ENCODE peak calls at places on chromosome 1, in nine cellular contexts. A, D, H, Z, F, G, Q, R and P are unnamed samples.

GRCh38 chr1:12276225-12276624 is 46.4 kb downstream of the VPS13D start:
- DNase-seq in A (peak; percentile 42), D (no peak), H (no peak), Z (peak; percentile 41), F (no peak), G (peak; percentile 51), Q (peak; percentile 67), R (no peak), P (no peak)

GRCh38 chr1:169931795-169932195 is 38.1 kb upstream of the SCYL3 start:
- DNase-seq in A (no peak), D (no peak), H (no peak), Z (no peak), F (no peak), G (peak; percentile 29), Q (no peak), R (no peak), P (no peak)

GRCh38 chr1:178495741-178496409 is 889 bp downstream of the CLEC20A start:
- DNase-seq in A (no peak), D (no peak), H (no peak), Z (no peak), F (no peak), G (no peak), Q (peak; percentile 34), R (no peak), P (no peak)

GRCh38 chr1:216119600-216119999 is 303.6 kb downstream of the USH2A start:
- DNase-seq in A (peak; percentile 16), D (peak; percentile 1), H (peak; percentile 4), Z (no peak), F (no peak), G (peak; percentile 50), Q (no peak), R (no peak), P (no peak)

GRCh38 chr1:173474097-173474779 is 2.9 kb upstream of the PRDX6 start:
- DNase-seq in A (no peak), D (no peak), H (no peak), Z (no peak), F (no peak), G (peak; percentile 7), Q (no peak), R (no peak), P (no peak)

GRCh38 chr1:62038594-62039284 is 155.9 kb upstream of the L1TD1 start:
- DNase-seq in A (no peak), D (no peak), H (no peak), Z (no peak), F (no peak), G (no peak), Q (no peak), R (no peak), P (no peak)

GRCh38 chr1:93699676-93700168 is 18.1 kb upstream of the BCAR3 start:
- DNase-seq in A (no peak), D (no peak), H (no peak), Z (no peak), F (no peak), G (no peak), Q (no peak), R (no peak), P (no peak)

GRCh38 chr1:76659171-76659940 is 207.9 kb upstream of the ST6GALNAC5 start:
- DNase-seq in A (no peak), D (no peak), H (no peak), Z (no peak), F (no peak), G (no peak), Q (no peak), R (no peak), P (no peak)

GRCh38 chr1:169739980-169740379 is 6.1 kb upstream of the SELE start:
- DNase-seq in A (no peak), D (no peak), H (peak; percentile 68), Z (no peak), F (no peak), G (no peak), Q (no peak), R (no peak), P (no peak)

GRCh38 chr1:51299185-51299584 is 31.2 kb downstream of the TTC39A start:
- DNase-seq in A (no peak), D (no peak), H (no peak), Z (no peak), F (no peak), G (no peak), Q (no peak), R (no peak), P (no peak)

GRCh38 chr1:97936976-97937375 is 16.1 kb upstream of the DPYD start:
- DNase-seq in A (no peak), D (no peak), H (no peak), Z (no peak), F (no peak), G (no peak), Q (no peak), R (no peak), P (no peak)

GRCh38 chr1:85584264-85584781 is 3.8 kb downstream of the CCN1 start:
- DNase-seq in A (no peak), D (no peak), H (peak; percentile 98), Z (peak; percentile 59), F (no peak), G (peak; percentile 95), Q (peak; percentile 42), R (no peak), P (peak; percentile 98)

GRCh38 chr1:35192056-35192852 is 691 bp downstream of the SFPQ start:
- DNase-seq in A (peak; percentile 65), D (no peak), H (peak; percentile 79), Z (peak; percentile 86), F (peak; percentile 93), G (peak; percentile 67), Q (peak; percentile 91), R (peak; percentile 92), P (peak; percentile 53)

GRCh38 chr1:94535879-94536278 is 5.7 kb downstream of the F3 start:
- DNase-seq in A (no peak), D (no peak), H (no peak), Z (no peak), F (no peak), G (no peak), Q (no peak), R (no peak), P (no peak)

GRCh38 chr1:217029311-217030157 is 306.3 kb upstream of the ESRRG start:
- DNase-seq in A (no peak), D (no peak), H (no peak), Z (no peak), F (no peak), G (peak; percentile 86), Q (no peak), R (peak; percentile 37), P (no peak)

GRCh38 chr1:89261926-89262540 is 10.6 kb downstream of the GBP5 start:
- DNase-seq in A (no peak), D (peak; percentile 18), H (no peak), Z (no peak), F (peak; percentile 60), G (no peak), Q (no peak), R (no peak), P (no peak)

GRCh38 chr1:150548324-150548631 is 930 bp upstream of the ADAMTSL4 start:
- DNase-seq in A (no peak), D (no peak), H (no peak), Z (no peak), F (no peak), G (no peak), Q (no peak), R (no peak), P (no peak)
- H3K27me3 ChIP-seq in A (no peaks in the 10 kb centered on the region), D (no peaks in the 10 kb centered on the region), H (no peaks in the 10 kb centered on the region), Z (no peaks in the 10 kb centered on the region), F (no peaks in the 10 kb centered on the region), G (no peaks in the 10 kb centered on the region), Q (peaks cover 19% of the 10 kb centered on the region), R (no peaks in the 10 kb centered on the region), P (no peaks in the 10 kb centered on the region)

GRCh38 chr1:238060046-238060445 is 169.3 kb upstream of the ZP4 start:
- DNase-seq in A (no peak), D (no peak), H (no peak), Z (no peak), F (no peak), G (no peak), Q (no peak), R (no peak), P (no peak)

GRCh38 chr1:238063454-238063853 is 172.7 kb upstream of the ZP4 start:
- DNase-seq in A (no peak), D (no peak), H (no peak), Z (no peak), F (no peak), G (peak; percentile 55), Q (no peak), R (no peak), P (no peak)

GRCh38 chr1:238061967-238062613 is 171.4 kb upstream of the ZP4 start:
- DNase-seq in A (peak; percentile 11), D (no peak), H (no peak), Z (no peak), F (no peak), G (peak; percentile 29), Q (no peak), R (no peak), P (no peak)
- H3K4me3 ChIP-seq in A (no peak overlapping the region), D (no peak overlapping the region), H (no peak overlapping the region), Z (no peak overlapping the region), F (no peak overlapping the region), G (no peak overlapping the region), Q (no peak overlapping the region), R (no peak overlapping the region), P (no peak overlapping the region)

DNA sequence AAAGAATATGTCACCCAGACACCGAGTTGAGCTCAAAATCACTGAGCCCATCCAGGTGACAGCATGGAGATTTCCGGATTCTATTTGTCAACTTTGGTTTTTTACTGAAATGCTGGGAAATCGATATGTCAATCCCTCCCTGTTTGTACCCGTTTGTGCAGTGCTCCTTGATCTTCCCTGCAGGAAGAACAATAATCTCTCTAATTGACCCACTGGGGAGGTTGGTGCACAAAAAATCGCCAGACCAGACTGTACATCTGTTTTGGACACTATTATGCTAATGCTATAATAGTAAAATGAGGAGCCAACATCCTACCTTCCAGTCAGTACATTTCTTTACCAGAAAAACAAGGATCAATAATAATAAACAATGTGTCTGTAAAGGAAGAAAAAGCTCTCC is 1.8 kb downstream of the BARHL2 start:
- DNase-seq in A (no peak), D (no peak), H (no peak), Z (no peak), F (no peak), G (no peak), Q (no peak), R (no peak), P (no peak)
- H3K27me3 ChIP-seq in A (peaks cover 98% of the 10 kb centered on the region), D (peaks cover 21% of the 10 kb centered on the region), H (peaks cover 93% of the 10 kb centered on the region), Z (peaks cover 99% of the 10 kb centered on the region), F (no peaks in the 10 kb centered on the region), G (peaks cover 92% of the 10 kb centered on the region), Q (peaks cover 99% of the 10 kb centered on the region), R (peaks cover 29% of the 10 kb centered on the region), P (peaks cover 27% of the 10 kb centered on the region)

GRCh38 chr1:20185834-20186782 is at the start of the genes PLA2G2C and UBXN10:
- DNase-seq in A (no peak), D (no peak), H (no peak), Z (peak; percentile 49), F (peak; percentile 76), G (no peak), Q (peak; percentile 85), R (peak; percentile 83), P (no peak)

GRCh38 chr1:20188455-20188817 is 2.1 kb upstream of the PLA2G2C start:
- DNase-seq in A (no peak), D (no peak), H (no peak), Z (no peak), F (no peak), G (no peak), Q (no peak), R (no peak), P (no peak)

GRCh38 chr1:20187813-20188454 is 1.6 kb upstream of the PLA2G2C start:
- DNase-seq in A (no peak), D (no peak), H (no peak), Z (no peak), F (no peak), G (no peak), Q (no peak), R (no peak), P (no peak)

GRCh38 chr1:20184997-20185833 is 681 bp upstream of the UBXN10 start:
- DNase-seq in A (no peak), D (no peak), H (no peak), Z (no peak), F (no peak), G (no peak), Q (no peak), R (no peak), P (no peak)

GRCh38 chr1:20187103-20187812 is 940 bp upstream of the PLA2G2C start:
- DNase-seq in A (no peak), D (no peak), H (no peak), Z (no peak), F (no peak), G (no peak), Q (no peak), R (no peak), P (no peak)
- H3K4me3 ChIP-seq in A (no peak overlapping the region), D (no peak overlapping the region), H (no peak overlapping the region), Z (peak overlapping the region; percentile 9), F (no peak overlapping the region), G (no peak overlapping the region), Q (no peak overlapping the region), R (no peak overlapping the region), P (no peak overlapping the region)